ENCODE peak calls at places on chromosomes 4 and X, in eight cellular contexts. M is activated naive CD4-positive, alpha-beta T cell treated with anti-CD3 and anti-CD28 coated beads, Interleukin-2, amount 10 ng/mL, durations not matched to agents 7 days and 5 days; K is activated CD4-positive, CD25-positive, alpha-beta regulatory T cell; A is amniotic epithelial cell; S is NCI-H1436; T is type B pancreatic cell; P is stimulated activated CD8-positive, alpha-beta memory T cell treated with anti-CD3 and anti-CD28 coated beads, Interleukin-7, amount 100 ng/mL, for 24 hours; N is hepatocyte. J is an unnamed sample.

GRCh38 chr4:153521995-153522799 is 56.0 kb downstream of the TMEM131L start:
- DNase-seq in M (peak; percentile 80), K (peak; percentile 41), A (no peak), S (no peak), T (no peak), P (no peak), N (no peak), J (no peak)

GRCh38 chr4:88366460-88366859 is 12.2 kb upstream of the HERC6 start:
- DNase-seq in M (no peak), K (no peak), A (no peak), S (no peak), T (no peak), P (no peak), N (no peak), J (no peak)

GRCh38 chr4:7134737-7135388 is 57.5 kb upstream of the SORCS2 start:
- DNase-seq in M (no peak), K (no peak), A (no peak), S (no peak), T (no peak), P (no peak), N (peak; percentile 53), J (no peak)

GRCh38 chrX:153501530-153501929 is 6.8 kb downstream of the BGN start:
- DNase-seq in M (no peak), K (no peak), A (no peak), S (no peak), T (no peak), P (no peak), N (no peak), J (no peak)

GRCh38 chr4:174156239-174156826 is 127.1 kb downstream of the FBXO8 start:
- DNase-seq in M (no peak), K (no peak), A (peak; percentile 80), S (no peak), T (no peak), P (no peak), N (peak; percentile 67), J (no peak)

GRCh38 chrX:69229436-69229835 is 64.2 kb upstream of the PJA1 start:
- DNase-seq in M (no peak), K (no peak), A (peak; percentile 88), S (no peak), T (no peak), P (no peak), N (no peak), J (no peak)

GRCh38 chr4:47031011-47031678 is at the start of gene GABRB1:
- DNase-seq in M (peak; percentile 28), K (no peak), A (peak; percentile 42), S (no peak), T (peak; percentile 75), P (no peak), N (peak; percentile 78), J (no peak)

GRCh38 chr4:173301518-173302201 is 32.5 kb downstream of the HMGB2 start:
- DNase-seq in M (peak; percentile 36), K (no peak), A (peak; percentile 43), S (no peak), T (no peak), P (no peak), N (peak; percentile 51), J (no peak)

GRCh38 chr4:124085561-124086180 is 626.9 kb downstream of the ANKRD50 start:
- DNase-seq in M (no peak), K (no peak), A (peak; percentile 100), S (no peak), T (no peak), P (no peak), N (no peak), J (no peak)

GRCh38 chr4:164438321-164438720 is 315.6 kb upstream of the SMIM31 start:
- DNase-seq in M (no peak), K (no peak), A (peak; percentile 68), S (no peak), T (no peak), P (no peak), N (no peak), J (no peak)

GRCh38 chr4:141746026-141746425 is 109.6 kb downstream of the IL15 start:
- DNase-seq in M (no peak), K (no peak), A (no peak), S (no peak), T (no peak), P (no peak), N (no peak), J (no peak)

GRCh38 chr4:78057135-78057599 is at the start of gene FRAS1:
- DNase-seq in M (peak; percentile 34), K (no peak), A (no peak), S (peak; percentile 60), T (peak; percentile 80), P (no peak), N (peak; percentile 79), J (no peak)

GRCh38 chr4:87081826-87082225 is 138.6 kb downstream of the KLHL8 start:
- DNase-seq in M (no peak), K (no peak), A (no peak), S (no peak), T (no peak), P (no peak), N (no peak), J (no peak)

GRCh38 chrX:80929251-80929650 is 119.6 kb upstream of the BRWD3 start:
- DNase-seq in M (no peak), K (no peak), A (no peak), S (no peak), T (no peak), P (no peak), N (no peak), J (no peak)

GRCh38 chrX:54182194-54182863 is 725 bp downstream of the FAM120C start:
- DNase-seq in M (peak; percentile 79), K (peak; percentile 48), A (peak; percentile 32), S (peak; percentile 24), T (peak; percentile 71), P (peak; percentile 41), N (peak; percentile 46), J (no peak)

GRCh38 chr4:16590792-16591191 is 307.7 kb downstream of the LDB2 start:
- DNase-seq in M (no peak), K (no peak), A (no peak), S (no peak), T (no peak), P (no peak), N (no peak), J (no peak)

GRCh38 chrX:40855411-40855810 is 120.1 kb upstream of the MED14 start:
- DNase-seq in M (no peak), K (no peak), A (no peak), S (no peak), T (no peak), P (no peak), N (no peak), J (no peak)

GRCh38 chr4:7045961-7046921 is 3.1 kb downstream of the TADA2B start:
- DNase-seq in M (no peak), K (no peak), A (no peak), S (no peak), T (no peak), P (no peak), N (no peak), J (peak; percentile 70)

GRCh38 chr4:57550143-57550542 is 440.0 kb upstream of the IGFBP7 start:
- DNase-seq in M (no peak), K (no peak), A (no peak), S (no peak), T (no peak), P (no peak), N (no peak), J (no peak)

GRCh38 chrX:122565952-122566351 is 618.1 kb upstream of the GRIA3 start:
- DNase-seq in M (no peak), K (no peak), A (peak; percentile 86), S (no peak), T (no peak), P (no peak), N (peak; percentile 18), J (no peak)

GRCh38 chrX:1105671-1106419 is 106.6 kb downstream of the CRLF2 start:
- DNase-seq in M (no peak), K (no peak), A (no peak), S (no peak), T (no peak), P (no peak), N (no peak), J (no peak)

GRCh38 chr4:36064147-36064546 is 180.2 kb downstream of the ARAP2 start:
- DNase-seq in M (no peak), K (no peak), A (peak; percentile 21), S (no peak), T (no peak), P (no peak), N (no peak), J (no peak)

GRCh38 chrX:121308276-121308805 is 260.9 kb downstream of the GLUD2 start:
- DNase-seq in M (peak; percentile 25), K (no peak), A (peak; percentile 57), S (peak; percentile 15), T (no peak), P (peak; percentile 7), N (peak; percentile 47), J (no peak)

GRCh38 chr4:183182873-183183725 is 84.0 kb downstream of the WWC2 start:
- DNase-seq in M (no peak), K (no peak), A (peak; percentile 90), S (peak; percentile 16), T (no peak), P (no peak), N (peak; percentile 73), J (no peak)

GRCh38 chr4:86497980-86498379 is 96.1 kb upstream of the PTPN13 start:
- DNase-seq in M (no peak), K (no peak), A (no peak), S (no peak), T (no peak), P (no peak), N (no peak), J (no peak)